ENCODE peak calls at places on chromosomes 2 and 18, in nine cellular contexts. F is HFF-Myc, I is WTC11, D is AG04450, L is endodermal cell, U is neural progenitor cell, C is body of pancreas, H is AG10803, M is K562. B is an unnamed sample.

GRCh38 chr2:157441072-157441454 is 2.8 kb downstream of the CYTIP start:
- DNase-seq in F (no peak), I (no peak), D (no peak), L (no peak), U (no peak), C (no peak), H (no peak), M (no peak), B (no peak)

GRCh38 chr2:168244318-168244717 is 3.1 kb downstream of the STK39 start:
- DNase-seq in F (no peak), I (no peak), D (no peak), L (no peak), U (no peak), C (peak; percentile 45), H (no peak), M (no peak), B (no peak)

GRCh38 chr2:108330971-108331370 is 42.3 kb downstream of the SULT1C2 start:
- DNase-seq in F (no peak), I (no peak), D (no peak), L (no peak), U (no peak), C (no peak), H (peak; percentile 40), M (no peak), B (no peak)

GRCh38 chr2:223047260-223047761 is 4.7 kb upstream of the KCNE4 start:
- DNase-seq in F (no peak), I (no peak), D (no peak), L (no peak), U (no peak), C (no peak), H (peak; percentile 98), M (no peak), B (no peak)

GRCh38 chr2:7899241-7899640 is 782.6 kb upstream of the ID2 start:
- DNase-seq in F (no peak), I (no peak), D (no peak), L (no peak), U (no peak), C (no peak), H (no peak), M (no peak), B (no peak)

GRCh38 chr2:2046497-2046896 is 284.6 kb downstream of the MYT1L start:
- DNase-seq in F (no peak), I (no peak), D (no peak), L (no peak), U (no peak), C (no peak), H (no peak), M (no peak), B (no peak)

GRCh38 chr2:218536804-218537494 is 31.2 kb downstream of the USP37 start:
- DNase-seq in F (no peak), I (no peak), D (no peak), L (no peak), U (no peak), C (no peak), H (no peak), M (no peak), B (no peak)

GRCh38 chr2:240622631-240623235 is 2.5 kb upstream of the GPR35 start:
- DNase-seq in F (no peak), I (peak; percentile 16), D (no peak), L (peak; percentile 47), U (no peak), C (no peak), H (no peak), M (no peak), B (no peak)

GRCh38 chr2:21916934-21917522 is 793.3 kb downstream of the TDRD15 start:
- DNase-seq in F (no peak), I (no peak), D (no peak), L (no peak), U (no peak), C (no peak), H (no peak), M (no peak), B (no peak)
- TF ChIP-seq CTCF in F (no peak), I (no peak), D (peak; percentile 11), L (no peak), U (no peak), C (no peak), H (no peak), M (no peak), B (no peak)

GRCh38 chr2:192194065-192194865 is 468 bp downstream of the TMEFF2 start:
- DNase-seq in F (no peak), I (peak; percentile 14), D (no peak), L (peak; percentile 70), U (no peak), C (no peak), H (peak; percentile 7), M (no peak), B (no peak)

GRCh38 chr2:192197387-192197786 is 2.7 kb upstream of the TMEFF2 start:
- DNase-seq in F (no peak), I (no peak), D (no peak), L (no peak), U (no peak), C (no peak), H (no peak), M (no peak), B (no peak)

GRCh38 chr2:192194866-192195547 is at the start of gene TMEFF2:
- DNase-seq in F (no peak), I (peak; percentile 92), D (peak; percentile 66), L (peak; percentile 98), U (peak; percentile 96), C (peak; percentile 26), H (peak; percentile 41), M (peak; percentile 50), B (no peak)

GRCh38 chr2:192196451-192197194 is 1.9 kb upstream of the TMEFF2 start:
- DNase-seq in F (no peak), I (no peak), D (no peak), L (no peak), U (peak; percentile 51), C (no peak), H (no peak), M (no peak), B (no peak)

GRCh38 chr2:192195548-192196418 is 1.1 kb upstream of the TMEFF2 start:
- DNase-seq in F (no peak), I (peak; percentile 69), D (no peak), L (peak; percentile 87), U (peak; percentile 89), C (no peak), H (peak; percentile 15), M (no peak), B (no peak)
- TF ChIP-seq CTCF in F (no peak), I (no peak), D (no peak), L (no peak), U (no peak), C (no peak), H (no peak), M (no peak), B (no peak)

DNA sequence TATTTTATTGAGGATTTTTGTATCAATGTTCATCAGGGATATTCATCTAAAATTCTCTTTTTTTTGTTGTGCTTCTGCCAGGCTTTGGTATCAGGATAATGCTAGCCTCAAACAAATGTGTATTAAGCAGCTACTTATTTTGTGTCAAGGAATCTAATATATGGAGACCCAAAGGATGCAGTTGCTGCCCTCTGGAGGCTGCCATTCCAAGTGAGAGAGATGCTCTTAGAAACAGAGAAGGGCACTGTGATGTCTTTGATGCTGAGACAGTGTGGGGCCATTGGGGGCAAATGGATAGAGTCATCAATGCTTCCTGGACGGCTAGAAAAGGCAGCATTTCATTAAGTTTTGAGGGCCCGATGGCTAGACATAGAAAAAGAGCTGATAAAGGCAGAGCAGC is 292.6 kb downstream of the SETBP1 start:
- DNase-seq in F (no peak), I (no peak), D (no peak), L (peak; percentile 67), U (peak; percentile 25), C (no peak), H (no peak), M (no peak), B (no peak)
- TF ChIP-seq CTCF in F (peak; percentile 19), I (no peak), D (peak; percentile 11), L (peak; percentile 64), U (peak; percentile 37), C (no peak), H (peak; percentile 35), M (no peak), B (no peak)

DNA sequence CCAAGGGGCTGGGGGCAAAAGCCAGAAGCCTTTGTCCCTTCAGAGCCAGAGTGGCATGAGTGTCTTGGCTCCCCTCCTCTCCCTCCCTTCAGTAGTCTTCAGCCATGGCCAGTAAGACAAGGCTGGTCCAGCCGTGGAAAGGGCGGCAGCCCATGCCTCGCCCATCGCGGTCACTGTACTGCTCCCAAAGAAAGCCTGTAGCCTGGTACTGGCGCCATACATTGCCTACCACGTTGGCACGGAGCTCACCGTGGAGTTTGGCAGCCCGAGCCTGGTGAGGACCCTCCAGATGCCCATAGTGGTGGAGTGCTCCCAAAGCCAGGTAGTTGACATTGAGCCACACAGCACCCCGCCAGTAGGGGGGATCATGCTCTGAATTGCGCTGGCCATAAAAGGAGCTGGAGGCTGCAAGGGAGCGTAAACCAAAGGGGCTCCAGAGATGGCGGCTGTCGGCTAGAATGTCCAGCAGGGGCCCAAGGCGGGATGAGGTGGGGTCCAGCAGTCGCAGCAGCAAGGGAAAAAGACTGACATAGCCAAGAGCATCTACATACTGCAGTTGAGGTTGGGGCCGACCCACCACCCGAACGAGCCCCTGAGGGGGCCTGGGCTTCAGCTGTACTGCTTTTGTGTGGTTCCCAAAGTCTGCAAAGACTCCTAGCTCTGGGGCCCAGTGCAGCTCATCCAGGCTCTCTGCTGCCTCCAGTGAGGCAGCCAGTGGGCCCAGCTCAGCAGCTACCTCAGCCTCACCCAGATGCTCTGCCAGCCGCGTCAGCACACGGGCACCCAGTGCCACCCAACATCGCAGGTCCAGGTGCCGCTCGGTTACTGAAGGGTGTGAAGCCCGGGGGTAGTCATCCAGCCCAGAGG is 3.2 kb downstream of the WBP1 start:
- DNase-seq in F (no peak), I (peak; percentile 59), D (no peak), L (peak; percentile 86), U (no peak), C (no peak), H (no peak), M (no peak), B (no peak)
- TF ChIP-seq CTCF in F (peak; percentile 30), I (peak; percentile 17), D (peak; percentile 28), L (peak; percentile 67), U (peak; percentile 16), C (no peak), H (no peak), M (peak; percentile 53), B (peak; percentile 65)

GRCh38 chr2:97645700-97646629 is at the start of gene COX5B:
- DNase-seq in F (peak; percentile 91), I (peak; percentile 99), D (peak; percentile 92), L (peak; percentile 99), U (peak; percentile 99), C (peak; percentile 99), H (peak; percentile 95), M (peak; percentile 97), B (peak; percentile 80)
- TF ChIP-seq CTCF in F (no peak), I (no peak), D (no peak), L (no peak), U (no peak), C (peak; percentile 23), H (no peak), M (peak; percentile 14), B (no peak)